ENCODE peak calls at places on chromosome 1, in four cellular contexts. N is heart left ventricle, J is lower lobe of right lung, V is astrocyte of the spinal cord. G is an unnamed sample.

GRCh38 chr1:18999287-18999852 is 42.9 kb upstream of the IFFO2 start:
- DNase-seq in N (no peak), J (no peak), V (peak), G (peak)

GRCh38 chr1:19310720-19311502 is 1.0 kb downstream of the AKR7A2 start:
- DNase-seq in N (no peak), J (no peak), V (peak), G (no peak)

GRCh38 chr1:3548156-3548893 is 63.0 kb downstream of the MEGF6 start:
- DNase-seq in N (no peak), J (no peak), V (no peak), G (no peak)

GRCh38 chr1:210822897-210823296 is 311.1 kb downstream of the KCNH1 start:
- DNase-seq in N (no peak), J (no peak), V (peak), G (no peak)

GRCh38 chr1:205069371-205070125 is 14.7 kb downstream of the TMEM81 start:
- DNase-seq in N (no peak), J (no peak), V (no peak), G (no peak)

GRCh38 chr1:5998906-5999301 is 6.7 kb upstream of the NPHP4 start:
- DNase-seq in N (no peak), J (peak), V (no peak), G (no peak)

GRCh38 chr1:17696417-17697301 is 58.5 kb upstream of the ACTL8 start:
- DNase-seq in N (peak), J (no peak), V (peak), G (peak)

GRCh38 chr1:197486948-197487347 is 218.9 kb downstream of the CRB1 start:
- DNase-seq in N (peak), J (no peak), V (peak), G (no peak)

GRCh38 chr1:94012686-94013330 is 103.6 kb upstream of the GCLM start:
- DNase-seq in N (no peak), J (no peak), V (no peak), G (peak)

GRCh38 chr1:235336903-235337302 is 8.5 kb downstream of the GGPS1 start:
- DNase-seq in N (peak), J (no peak), V (no peak), G (peak)

GRCh38 chr1:212186427-212187207 is 98.6 kb upstream of the PPP2R5A start:
- DNase-seq in N (no peak), J (no peak), V (no peak), G (no peak)

GRCh38 chr1:65150583-65151263 is 2.7 kb downstream of the AK4 start:
- DNase-seq in N (no peak), J (no peak), V (no peak), G (no peak)

GRCh38 chr1:37233606-37234005 is 199.3 kb upstream of the GRIK3 start:
- DNase-seq in N (no peak), J (no peak), V (no peak), G (no peak)

GRCh38 chr1:18940303-18941020 is 16.0 kb downstream of the IFFO2 start:
- DNase-seq in N (no peak), J (no peak), V (no peak), G (no peak)

GRCh38 chr1:232059726-232060360 is 433.3 kb downstream of the DISC1 start:
- DNase-seq in N (no peak), J (no peak), V (no peak), G (peak)

GRCh38 chr1:179809506-179810366 is 66.6 kb downstream of the FAM163A start:
- DNase-seq in N (peak), J (no peak), V (peak), G (peak)

GRCh38 chr1:55399385-55399784 is 184.2 kb upstream of the USP24 start:
- DNase-seq in N (no peak), J (no peak), V (no peak), G (no peak)

GRCh38 chr1:32742132-32742947 is 39.8 kb upstream of the SYNC start:
- DNase-seq in N (no peak), J (no peak), V (no peak), G (no peak)

DNA sequence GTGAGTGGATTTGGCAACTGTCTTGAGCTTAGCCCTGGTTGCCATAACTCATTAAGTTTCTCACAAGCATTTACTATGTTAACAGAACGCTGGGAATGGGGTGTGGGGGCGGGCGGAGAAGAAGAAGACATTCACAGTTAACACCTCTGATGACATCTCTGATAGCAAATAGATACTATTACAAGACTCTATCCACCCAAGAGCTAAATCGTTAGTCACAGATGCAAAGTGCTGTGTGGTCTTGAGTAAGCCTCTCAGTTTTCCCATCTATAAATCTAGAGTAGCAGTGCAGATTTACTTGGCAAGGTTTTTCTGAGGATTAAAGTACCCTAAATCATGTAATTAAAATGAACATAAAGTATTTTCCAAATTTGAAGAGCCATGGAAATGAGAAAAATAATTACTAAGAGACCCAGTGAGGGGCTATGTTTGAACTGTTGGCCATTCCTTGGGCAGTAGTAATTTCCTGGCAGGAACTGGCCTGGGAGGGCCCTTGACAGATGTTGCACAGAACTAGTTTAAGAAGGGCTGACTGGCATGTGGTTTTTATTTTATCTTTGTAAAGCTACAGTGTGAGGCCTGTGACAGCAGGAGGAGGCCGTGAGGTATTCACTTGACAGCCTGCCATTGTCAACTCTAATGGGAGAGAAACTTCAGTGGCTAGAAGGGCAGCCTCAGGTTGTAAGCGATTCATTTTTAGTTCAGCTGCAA is 58.7 kb upstream of the APOBEC4 start:
- DNase-seq in N (peak), J (no peak), V (peak), G (peak)
- TF ChIP-seq CTCF in N (peak), J (no peak), V (peak), G (no peak)

GRCh38 chr1:42333662-42334239 is 1.3 kb downstream of the FOXJ3 start:
- DNase-seq in N (no peak), J (no peak), V (peak), G (peak)

GRCh38 chr1:42334240-42335049 is 590 bp downstream of the FOXJ3 start:
- DNase-seq in N (peak), J (peak), V (peak), G (peak)

GRCh38 chr1:42330215-42330614 is 4.8 kb downstream of the FOXJ3 start:
- DNase-seq in N (no peak), J (no peak), V (no peak), G (no peak)

GRCh38 chr1:42335050-42335808 is at the start of gene FOXJ3:
- DNase-seq in N (peak), J (peak), V (peak), G (peak)

DNA sequence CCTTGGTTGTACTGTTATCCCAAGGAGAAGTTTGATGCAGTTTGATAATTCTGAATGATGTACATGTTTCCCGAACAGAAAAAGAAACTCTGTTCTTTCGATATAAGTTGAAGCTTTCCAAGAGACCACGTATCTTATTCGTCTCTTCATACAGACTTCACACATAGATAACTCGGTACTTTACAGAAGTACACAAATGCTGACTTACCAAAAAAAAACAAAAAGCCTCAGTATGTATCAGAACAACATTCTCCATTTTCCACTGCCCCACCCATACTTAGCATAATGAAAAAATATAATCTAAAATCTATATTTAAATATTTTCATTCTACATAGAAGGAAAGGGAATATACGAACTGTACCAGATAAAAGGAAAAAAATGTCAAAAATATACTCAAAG is 2.2 kb downstream of the FOXJ3 start:
- DNase-seq in N (no peak), J (no peak), V (no peak), G (no peak)
- H3K4me3 ChIP-seq in N (no peak), J (peak), V (no peak), G (no peak)

DNA sequence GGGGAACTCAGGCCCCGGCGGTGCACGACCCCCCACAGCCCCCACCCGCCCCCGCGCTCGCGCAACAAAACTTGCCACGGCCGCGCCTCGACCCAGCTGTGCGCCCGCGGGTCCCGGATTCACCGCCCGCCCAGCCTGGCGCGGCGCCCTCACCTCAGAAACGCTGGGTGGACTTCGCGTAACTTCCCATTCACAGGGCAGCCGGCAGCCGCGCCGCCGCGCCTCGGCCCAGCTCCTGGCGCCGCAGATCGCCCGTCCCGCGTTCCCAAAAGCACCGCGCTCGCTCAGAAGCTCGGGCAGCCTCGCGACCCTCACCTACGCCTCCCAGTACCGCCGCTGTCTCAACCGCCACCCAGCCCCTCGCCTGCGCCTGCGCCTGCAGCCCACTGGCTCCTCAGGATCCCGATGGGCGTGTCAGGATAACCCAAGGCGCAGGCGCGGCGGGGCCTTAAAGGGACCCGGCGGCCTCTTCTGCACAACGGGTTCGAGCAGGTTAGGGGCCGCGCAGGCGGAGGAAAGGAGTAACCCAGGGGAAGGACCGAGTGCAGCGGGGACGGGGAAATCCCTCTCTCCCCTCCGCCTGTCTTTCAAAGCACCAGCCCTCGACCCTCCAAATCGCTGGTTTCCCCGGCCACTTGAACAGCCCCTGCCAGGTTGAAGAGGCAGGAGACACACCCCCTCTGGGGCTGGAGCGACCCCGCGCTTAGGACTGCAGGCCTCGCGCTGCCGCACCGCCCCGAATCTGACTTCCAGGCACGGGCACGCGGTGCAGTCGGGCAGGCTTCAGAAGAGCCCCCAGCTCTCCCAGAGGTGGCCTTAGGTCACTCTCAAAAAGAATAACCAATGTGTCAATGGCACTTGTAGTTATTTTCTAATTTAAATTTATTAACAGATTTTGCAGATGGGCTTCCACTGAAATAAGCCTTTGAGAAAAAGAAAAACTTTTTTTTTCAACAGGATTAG is at the start of gene NBPF1:
- DNase-seq in N (peak), J (peak), V (peak), G (peak)
- TF ChIP-seq CTCF in N (no peak), J (no peak), V (no peak), G (no peak)

DNA sequence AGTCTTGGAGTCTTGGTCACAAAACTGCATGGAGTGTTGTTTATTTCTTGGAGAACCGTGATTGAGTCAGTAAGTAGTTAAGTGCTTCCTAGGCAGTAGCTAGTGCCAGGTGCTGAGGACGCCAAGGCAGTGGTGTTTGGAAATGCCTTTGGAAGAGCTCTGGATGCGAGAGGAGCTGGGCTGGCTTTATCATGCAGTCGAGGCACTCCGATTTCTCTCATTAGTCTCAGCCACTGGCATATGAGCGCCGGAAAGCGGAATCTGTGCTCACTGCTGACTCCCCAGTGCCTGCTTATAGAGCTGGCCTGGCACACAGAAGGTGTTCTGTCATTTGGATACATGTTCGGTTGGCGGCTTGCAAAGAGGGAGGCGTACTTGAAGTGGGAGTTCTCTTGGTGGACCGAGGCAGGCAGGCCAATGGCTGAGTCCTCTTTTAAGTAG is 3.6 kb downstream of the TENT5C start:
- DNase-seq in N (peak), J (no peak), V (no peak), G (no peak)
- H3K4me3 ChIP-seq in N (no peak), J (peak), V (no peak), G (no peak)

GRCh38 chr1:107979088-107979487 is 14.1 kb upstream of the VAV3 start:
- DNase-seq in N (no peak), J (no peak), V (no peak), G (no peak)
- TF ChIP-seq CTCF in N (no peak), J (no peak), V (no peak), G (no peak)

G was measured in fibroblast of villous mesenchyme.